ENCODE peak calls at places on chromosomes 16 and 17, in six cellular contexts. L is brain microvascular endothelial cell, J is cardiac muscle cell, Y is heart left ventricle, H is A549, P is prostate gland. R is an unnamed sample.

GRCh38 chr17:21242026-21242700 is 11.0 kb downstream of the NATD1 start:
- DNase-seq in P (no peak), Y (no peak), H (no peak), L (no peak), J (no peak), R (no peak)

GRCh38 chr17:12987120-12987519 is 30.7 kb downstream of the ELAC2 start:
- DNase-seq in H (no peak), Y (no peak), P (no peak), J (no peak), L (no peak), R (no peak)

GRCh38 chr16:979106-979505 is 2.5 kb upstream of the SOX8 start:
- DNase-seq in P (no peak), Y (no peak), L (no peak), H (no peak), J (no peak), R (no peak)

GRCh38 chr16:66873685-66874055 is 6.6 kb upstream of the PDP2 start:
- DNase-seq in H (no peak), P (no peak), L (no peak), Y (no peak), J (no peak), R (no peak)

GRCh38 chr16:78745491-78746019 is 646.1 kb downstream of the WWOX start:
- DNase-seq in Y (no peak), J (no peak), P (no peak), L (no peak), H (no peak), R (no peak)

GRCh38 chr17:41624208-41625101 is at the start of gene KRT17:
- DNase-seq in H (no peak), J (no peak), Y (no peak), L (no peak), P (peak), R (peak)

GRCh38 chr16:85172465-85173071 is 60.3 kb upstream of the CIBAR2 start:
- DNase-seq in Y (peak), P (no peak), L (no peak), J (no peak), H (peak), R (no peak)

GRCh38 chr17:73165616-73166404 is 1.0 kb downstream of the SSTR2 start:
- DNase-seq in Y (no peak), J (no peak), H (no peak), P (no peak), L (no peak), R (no peak)

GRCh38 chr16:85231959-85232358 is 119.7 kb upstream of the CIBAR2 start:
- DNase-seq in J (peak), Y (peak), H (no peak), P (peak), L (no peak), R (no peak)

GRCh38 chr17:55768946-55769624 is 18.2 kb downstream of the PCTP start:
- DNase-seq in L (no peak), Y (no peak), J (peak), H (no peak), P (no peak), R (no peak)

GRCh38 chr17:67557921-67558320 is 159.8 kb upstream of the NOL11 start:
- DNase-seq in Y (no peak), P (no peak), H (no peak), L (peak), J (peak), R (no peak)

GRCh38 chr16:75238853-75239371 is 12.5 kb downstream of the BCAR1 start:
- DNase-seq in Y (no peak), H (no peak), L (no peak), P (no peak), J (no peak), R (no peak)

GRCh38 chr16:53546988-53547391 is 44.0 kb upstream of the AKTIP start:
- DNase-seq in H (peak), P (no peak), L (peak), Y (no peak), J (no peak), R (no peak)

DNA sequence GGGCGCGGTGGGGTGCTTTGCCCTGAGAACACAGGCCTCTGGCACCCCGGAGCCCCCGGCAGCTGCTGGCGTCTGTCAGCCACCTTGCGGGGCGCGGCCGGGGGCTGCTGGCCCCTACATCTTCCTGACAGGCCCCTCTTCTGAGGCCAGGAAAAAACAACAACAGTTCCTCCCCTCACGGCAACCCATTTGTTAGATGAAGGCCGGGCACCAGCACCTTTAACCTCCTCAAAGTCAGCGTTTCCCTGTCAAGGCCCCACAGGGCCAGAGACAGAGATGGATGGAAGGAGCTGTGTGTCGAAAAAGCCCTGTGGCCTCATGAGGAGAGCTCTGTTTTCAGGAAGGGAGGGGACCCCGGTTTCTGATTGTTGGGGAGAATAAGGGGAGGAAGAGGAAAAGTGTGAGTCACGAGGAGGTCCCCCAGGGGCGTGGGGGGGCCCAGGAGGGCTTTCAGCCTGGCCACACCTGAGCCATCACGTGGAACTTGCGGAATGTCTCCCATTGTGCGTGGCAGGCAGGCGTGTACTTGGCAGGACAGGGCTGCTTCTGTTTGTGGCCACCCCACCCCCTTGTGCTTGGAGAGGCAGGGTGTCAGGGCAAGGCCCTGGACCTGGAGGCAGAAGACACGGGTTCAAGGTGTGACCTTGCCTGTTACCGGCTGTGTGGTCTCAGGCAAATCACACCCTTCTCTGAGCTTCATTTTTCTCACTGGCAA is 3.8 kb upstream of the MEOX1 start:
- DNase-seq in J (no peak), Y (peak), H (no peak), L (no peak), P (no peak), R (no peak)
- H3K27ac ChIP-seq in J (no peak), Y (peak), H (no peak), L (no peak), P (no peak), R (peak)

DNA sequence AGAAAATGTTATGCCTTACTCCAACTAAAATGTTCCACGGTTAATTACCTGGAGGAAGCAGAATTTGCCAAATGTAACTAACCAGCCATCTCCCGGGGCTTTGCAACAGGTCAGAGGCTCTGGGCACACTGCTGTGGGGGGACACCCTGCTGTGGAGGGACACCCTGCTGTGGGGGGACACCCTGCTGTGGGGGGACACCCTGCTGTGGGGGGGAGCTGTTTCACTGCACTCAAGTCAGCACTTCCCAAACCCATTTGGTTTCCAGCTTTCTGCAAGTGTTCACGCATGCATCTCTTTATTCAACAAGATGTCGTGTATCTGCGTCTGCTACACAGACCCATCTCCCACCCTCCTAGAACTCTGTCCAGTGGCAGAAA is 239.5 kb downstream of the C16orf95 start:
- DNase-seq in Y (no peak), H (no peak), J (no peak), L (no peak), P (no peak), R (no peak)
- TF ChIP-seq CTCF in Y (no peak), H (no peak), J (no peak), L (no peak), P (no peak), R (no peak)

DNA sequence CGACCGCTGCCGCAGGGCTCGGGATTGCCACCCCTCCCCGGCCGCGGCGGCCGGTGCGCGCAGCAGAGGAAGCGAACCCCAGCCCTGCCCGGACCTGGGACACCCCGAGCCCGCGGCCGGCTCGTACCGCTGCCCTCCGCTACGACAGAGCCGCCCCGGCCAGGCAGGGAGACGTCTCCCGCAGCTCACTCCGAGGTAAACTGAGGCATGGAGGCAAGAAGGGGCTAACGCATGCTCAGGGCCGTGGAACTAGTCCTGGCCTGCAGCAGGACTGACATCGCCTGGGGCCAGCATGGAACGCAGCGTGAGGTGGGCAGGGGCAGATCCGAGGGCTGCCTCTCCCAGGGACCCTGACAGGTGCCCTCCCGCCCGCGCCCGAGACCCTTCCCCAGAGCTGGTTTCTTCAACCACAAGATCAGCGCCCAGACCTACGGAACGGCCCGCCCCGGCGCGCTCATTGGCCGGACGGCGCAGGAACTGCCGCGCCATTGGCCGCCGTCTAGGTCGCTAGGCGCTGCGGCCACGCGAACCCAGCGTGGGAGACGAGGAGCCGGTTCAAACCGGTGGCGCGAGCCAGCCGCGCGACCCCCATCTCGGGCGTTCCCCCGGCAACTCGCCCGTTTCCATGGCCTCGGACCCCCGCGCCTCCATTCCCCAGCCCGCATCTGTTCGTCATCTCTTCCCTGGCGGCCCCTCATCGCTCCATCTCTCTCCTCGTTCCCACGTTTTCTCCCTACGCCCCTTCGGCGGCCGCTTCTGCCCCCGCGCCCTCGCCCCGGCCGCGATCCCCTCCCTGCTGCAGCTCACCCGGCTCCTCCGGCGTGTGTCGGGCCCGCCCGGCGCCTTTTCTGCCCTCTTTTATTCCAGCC is at the start of gene SLC43A2:
- DNase-seq in J (peak), P (peak), H (peak), L (peak), Y (peak), R (peak)
- H3K27ac ChIP-seq in J (peak), P (peak), H (peak), L (peak), Y (peak), R (peak)

DNA sequence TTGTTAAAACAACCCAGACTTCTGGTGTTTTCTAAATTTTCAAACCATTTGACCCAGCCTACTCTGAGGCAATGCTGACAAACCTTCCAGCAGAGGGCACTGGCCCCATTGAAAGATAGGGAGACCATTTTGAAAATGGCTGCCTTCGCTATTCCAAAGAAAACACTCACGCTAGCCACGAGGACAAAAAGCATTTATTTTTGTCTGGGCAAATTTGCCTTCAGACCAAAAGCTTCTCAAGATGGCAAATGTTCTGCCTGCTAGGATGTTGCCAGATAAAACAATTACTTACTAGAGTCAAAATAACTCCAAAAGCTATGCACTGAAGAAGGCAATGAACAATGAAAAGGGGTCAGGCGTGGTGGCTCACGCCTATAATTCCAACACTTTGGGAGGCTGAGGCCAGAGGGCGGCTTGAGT is 296.7 kb upstream of the IRX5 start:
- DNase-seq in Y (peak), H (peak), L (no peak), J (peak), P (peak), R (peak)
- TF ChIP-seq CTCF in Y (peak), H (peak), L (peak), J (peak), P (peak), R (peak)